ENCODE peak calls at places on chromosome 15, in four cellular contexts. T, K, W and U are unnamed samples.

GRCh38 chr15:62966294-62966693 is 76.3 kb upstream of the TPM1 start:
- DNase-seq in T (no peak), K (no peak), W (no peak), U (no peak)

GRCh38 chr15:25427861-25428260 is 11.0 kb downstream of the UBE3A start:
- DNase-seq in T (no peak), K (no peak), W (no peak), U (no peak)

GRCh38 chr15:35455201-35455600 is 90.8 kb downstream of the DPH6 start:
- DNase-seq in T (no peak), K (no peak), W (no peak), U (no peak)

GRCh38 chr15:39291036-39291435 is 289.8 kb upstream of the THBS1 start:
- DNase-seq in T (no peak), K (no peak), W (no peak), U (no peak)

GRCh38 chr15:80966431-80967197 is 23.0 kb downstream of the MESD start:
- DNase-seq in T (no peak), K (no peak), W (no peak), U (no peak)

GRCh38 chr15:98843844-98844243 is 163.7 kb downstream of the PGPEP1L start:
- DNase-seq in T (no peak), K (no peak), W (no peak), U (no peak)

GRCh38 chr15:22963546-22964125 is 16.5 kb downstream of the CYFIP1 start:
- DNase-seq in T (no peak), K (no peak), W (no peak), U (no peak)

GRCh38 chr15:45167631-45168205 is 20.0 kb downstream of the SHF start:
- DNase-seq in T (no peak), K (no peak), W (no peak), U (no peak)

GRCh38 chr15:53522878-53523455 is 236.5 kb downstream of the WDR72 start:
- DNase-seq in T (no peak), K (no peak), W (no peak), U (no peak)

GRCh38 chr15:77623008-77623877 is 9.5 kb downstream of the LINGO1 start:
- DNase-seq in T (no peak), K (no peak), W (no peak), U (no peak)

GRCh38 chr15:30985081-30985531 is 6.3 kb downstream of the MTMR10 start:
- DNase-seq in T (no peak), K (no peak), W (no peak), U (no peak)

GRCh38 chr15:66748320-66748779 is 46.3 kb downstream of the SMAD6 start:
- DNase-seq in T (no peak), K (no peak), W (no peak), U (no peak)

GRCh38 chr15:37109952-37110630 is 9.7 kb upstream of the MEIS2 start:
- DNase-seq in T (no peak), K (no peak), W (no peak), U (no peak)

GRCh38 chr15:31031471-31032064 is 40.1 kb upstream of the MTMR10 start:
- DNase-seq in T (no peak), K (no peak), W (no peak), U (no peak)

GRCh38 chr15:66955871-66956585 is 109.4 kb upstream of the SMAD3 start:
- DNase-seq in T (no peak), K (no peak), W (no peak), U (no peak)

GRCh38 chr15:46938169-46938568 is 779.1 kb upstream of the SEMA6D start:
- DNase-seq in T (no peak), K (no peak), W (no peak), U (no peak)

GRCh38 chr15:94270570-94270969 is 39.2 kb downstream of the MCTP2 start:
- DNase-seq in T (no peak), K (no peak), W (no peak), U (no peak)

GRCh38 chr15:84606653-84607120 is 5.9 kb downstream of the ZSCAN2 start:
- DNase-seq in T (no peak), K (no peak), W (no peak), U (no peak)

GRCh38 chr15:40487816-40488682 is 17.3 kb downstream of the CHST14 start:
- DNase-seq in T (no peak), K (no peak), W (no peak), U (no peak)

GRCh38 chr15:79003301-79003700 is 58.5 kb upstream of the CTSH start:
- DNase-seq in T (no peak), K (no peak), W (no peak), U (no peak)

GRCh38 chr15:101306341-101307047 is 11.4 kb upstream of the SNRPA1 start:
- DNase-seq in T (no peak), K (no peak), W (no peak), U (no peak)

GRCh38 chr15:50044904-50045303 is 74.1 kb downstream of the ATP8B4 start:
- DNase-seq in T (no peak), K (no peak), W (no peak), U (no peak)

GRCh38 chr15:99123706-99124451 is 19.0 kb downstream of the SYNM start:
- DNase-seq in T (peak), K (peak), W (peak), U (no peak)

GRCh38 chr15:67080118-67080899 is 14.9 kb downstream of the SMAD3 start:
- DNase-seq in T (no peak), K (no peak), W (no peak), U (no peak)

GRCh38 chr15:80750591-80750990 is 28.6 kb upstream of the CEMIP start:
- DNase-seq in T (no peak), K (no peak), W (no peak), U (no peak)

GRCh38 chr15:23075927-23076326 is 36.6 kb upstream of the TUBGCP5 start:
- DNase-seq in T (no peak), K (no peak), W (no peak), U (no peak)

GRCh38 chr15:68639926-68640600 is 61.3 kb downstream of the CORO2B start:
- DNase-seq in T (no peak), K (no peak), W (no peak), U (no peak)

GRCh38 chr15:93862791-93863190 is 368.6 kb upstream of the MCTP2 start:
- DNase-seq in T (no peak), K (no peak), W (no peak), U (no peak)

GRCh38 chr15:74343797-74344127 is 23.7 kb downstream of the CYP11A1 start:
- DNase-seq in T (no peak), K (no peak), W (no peak), U (no peak)
- TF ChIP-seq CTCF in T (no peak), K (no peak), W (no peak), U (no peak)

GRCh38 chr15:91068966-91069365 is 31.1 kb upstream of the SV2B start:
- DNase-seq in T (no peak), K (no peak), W (no peak), U (no peak)
- TF ChIP-seq CTCF in T (no peak), K (no peak), W (no peak), U (no peak)

GRCh38 chr15:72341361-72341760 is 21.4 kb upstream of the CELF6 start:
- DNase-seq in T (no peak), K (no peak), W (no peak), U (no peak)
- TF ChIP-seq CTCF in T (peak), K (no peak), W (no peak), U (no peak)

GRCh38 chr15:58770519-58770856 is 614 bp upstream of the MINDY2 start:
- DNase-seq in T (no peak), K (no peak), W (no peak), U (no peak)

GRCh38 chr15:58773024-58773423 is 1.9 kb downstream of the MINDY2 start:
- DNase-seq in T (no peak), K (no peak), W (no peak), U (no peak)

GRCh38 chr15:58775402-58775801 is 4.3 kb downstream of the MINDY2 start:
- DNase-seq in T (no peak), K (no peak), W (no peak), U (no peak)

GRCh38 chr15:58771621-58772235 is 626 bp downstream of the MINDY2 start:
- DNase-seq in T (peak), K (no peak), W (peak), U (no peak)

DNA sequence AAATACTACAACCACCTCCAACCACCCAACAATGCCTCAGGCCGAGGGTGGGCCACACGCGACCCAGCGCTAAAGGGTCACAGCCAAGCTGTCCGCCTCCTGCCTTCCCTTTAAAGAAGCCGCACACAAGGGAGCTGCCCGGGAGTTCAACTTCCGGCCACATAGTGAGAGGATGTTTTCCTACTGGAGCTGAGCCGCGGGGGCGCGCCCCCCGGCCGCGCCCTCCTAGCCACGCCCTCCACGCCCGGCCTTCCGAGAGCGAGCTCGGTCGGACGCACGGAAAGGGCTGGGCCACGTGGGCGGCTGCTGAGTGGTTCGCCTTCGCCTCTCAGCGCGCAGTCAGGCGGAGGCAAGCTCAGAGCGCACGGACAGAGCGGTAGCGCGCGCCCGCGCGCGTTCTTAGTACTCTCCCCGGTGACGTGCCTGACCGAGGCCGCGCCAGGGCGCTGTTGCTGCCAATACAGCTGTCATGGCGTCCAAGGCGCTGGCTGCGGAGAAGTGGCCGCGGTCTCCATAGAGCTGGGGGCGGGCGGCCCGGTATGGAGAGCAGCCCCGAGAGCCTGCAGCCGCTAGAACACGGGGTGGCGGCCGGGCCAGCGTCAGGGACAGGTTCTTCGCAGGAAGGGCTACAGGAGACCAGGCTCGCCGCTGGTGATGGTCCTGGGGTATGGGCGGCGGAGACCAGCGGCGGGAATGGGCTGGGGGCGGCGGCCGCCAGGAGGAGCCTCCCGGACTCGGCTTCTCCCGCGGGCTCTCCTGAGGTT is at the start of gene MINDY2:
- DNase-seq in T (peak), K (peak), W (peak), U (peak)
- TF ChIP-seq CTCF in T (peak), K (no peak), W (peak), U (no peak)

GRCh38 chr15:57526615-57527014 is 65.1 kb upstream of the MYZAP start:
- DNase-seq in T (no peak), K (no peak), W (no peak), U (no peak)

GRCh38 chr15:57526076-57526475 is 65.6 kb upstream of the MYZAP start:
- DNase-seq in T (no peak), K (no peak), W (no peak), U (no peak)

GRCh38 chr15:57528940-57529565 is 62.7 kb upstream of the MYZAP start:
- DNase-seq in T (no peak), K (no peak), W (no peak), U (no peak)

GRCh38 chr15:57525581-57525980 is 66.1 kb upstream of the MYZAP start:
- DNase-seq in T (no peak), K (no peak), W (no peak), U (no peak)

GRCh38 chr15:57527382-57528091 is 64.2 kb upstream of the MYZAP start:
- DNase-seq in T (no peak), K (no peak), W (no peak), U (no peak)
- TF ChIP-seq CTCF in T (peak), K (no peak), W (peak), U (peak)

GRCh38 chr15:58115692-58116091 is 22.5 kb upstream of the AQP9 start:
- DNase-seq in T (no peak), K (no peak), W (no peak), U (no peak)
- TF ChIP-seq CTCF in T (no peak), K (no peak), W (no peak), U (no peak)

GRCh38 chr15:57506422-57506821 is 85.3 kb upstream of the MYZAP start:
- DNase-seq in T (no peak), K (no peak), W (no peak), U (no peak)
- TF ChIP-seq CTCF in T (no peak), K (no peak), W (peak), U (no peak)

GRCh38 chr15:88337993-88338392 is 81.5 kb upstream of the NTRK3 start:
- DNase-seq in T (no peak), K (no peak), W (no peak), U (no peak)
- TF ChIP-seq CTCF in T (no peak), K (no peak), W (no peak), U (no peak)